ENCODE peak calls at places on chromosomes 4 and X, in six cellular contexts. One of them, this sample, is unnamed.

GRCh38 chr4:29972121-29972520 is 748.0 kb upstream of the PCDH7 start:
- DNase-seq in putamen: no peak
- DNase-seq in type B pancreatic cell: no peak
- DNase-seq in NCI-H1105: no peak
- DNase-seq in stimulated activated CD4-positive, alpha-beta T cell treated with anti-CD3 and anti-CD28 coated beads, TNF-alpha, amount 100 ng/mL, for 4 hours: no peak
- DNase-seq in stimulated activated CD8-positive, alpha-beta memory T cell treated with anti-CD3 and anti-CD28 coated beads, Interleukin-4, amount 100 ng/mL, for 24 hours: no peak
- DNase-seq in this sample: no peak

GRCh38 chr4:73917081-73917501 is 47.9 kb downstream of the CXCL1 start:
- DNase-seq in putamen: no peak
- DNase-seq in type B pancreatic cell: no peak
- DNase-seq in NCI-H1105: no peak
- DNase-seq in stimulated activated CD4-positive, alpha-beta T cell treated with anti-CD3 and anti-CD28 coated beads, TNF-alpha, amount 100 ng/mL, for 4 hours: no peak
- DNase-seq in stimulated activated CD8-positive, alpha-beta memory T cell treated with anti-CD3 and anti-CD28 coated beads, Interleukin-4, amount 100 ng/mL, for 24 hours: no peak
- DNase-seq in this sample: no peak

GRCh38 chrX:152403515-152403914 is 47.6 kb downstream of the GABRA3 start:
- DNase-seq in putamen: no peak
- DNase-seq in type B pancreatic cell: no peak
- DNase-seq in NCI-H1105: no peak
- DNase-seq in stimulated activated CD4-positive, alpha-beta T cell treated with anti-CD3 and anti-CD28 coated beads, TNF-alpha, amount 100 ng/mL, for 4 hours: no peak
- DNase-seq in stimulated activated CD8-positive, alpha-beta memory T cell treated with anti-CD3 and anti-CD28 coated beads, Interleukin-4, amount 100 ng/mL, for 24 hours: no peak
- DNase-seq in this sample: no peak

GRCh38 chr4:159298502-159298901 is 195.6 kb downstream of the RAPGEF2 start:
- DNase-seq in putamen: no peak
- DNase-seq in type B pancreatic cell: no peak
- DNase-seq in NCI-H1105: no peak
- DNase-seq in stimulated activated CD4-positive, alpha-beta T cell treated with anti-CD3 and anti-CD28 coated beads, TNF-alpha, amount 100 ng/mL, for 4 hours: no peak
- DNase-seq in stimulated activated CD8-positive, alpha-beta memory T cell treated with anti-CD3 and anti-CD28 coated beads, Interleukin-4, amount 100 ng/mL, for 24 hours: no peak
- DNase-seq in this sample: no peak

GRCh38 chr4:106304632-106305031 is 11.4 kb downstream of the TBCK start:
- DNase-seq in putamen: no peak
- DNase-seq in type B pancreatic cell: no peak
- DNase-seq in NCI-H1105: no peak
- DNase-seq in stimulated activated CD4-positive, alpha-beta T cell treated with anti-CD3 and anti-CD28 coated beads, TNF-alpha, amount 100 ng/mL, for 4 hours: no peak
- DNase-seq in stimulated activated CD8-positive, alpha-beta memory T cell treated with anti-CD3 and anti-CD28 coated beads, Interleukin-4, amount 100 ng/mL, for 24 hours: no peak
- DNase-seq in this sample: no peak

GRCh38 chrX:101550825-101551767 is 749 bp downstream of the ARMCX1 start:
- DNase-seq in putamen: peak
- DNase-seq in type B pancreatic cell: no peak
- DNase-seq in NCI-H1105: peak
- DNase-seq in stimulated activated CD4-positive, alpha-beta T cell treated with anti-CD3 and anti-CD28 coated beads, TNF-alpha, amount 100 ng/mL, for 4 hours: no peak
- DNase-seq in stimulated activated CD8-positive, alpha-beta memory T cell treated with anti-CD3 and anti-CD28 coated beads, Interleukin-4, amount 100 ng/mL, for 24 hours: no peak
- DNase-seq in this sample: no peak

GRCh38 chr4:165502919-165503907 is 124.4 kb downstream of the CPE start:
- DNase-seq in putamen: no peak
- DNase-seq in type B pancreatic cell: no peak
- DNase-seq in NCI-H1105: no peak
- DNase-seq in stimulated activated CD4-positive, alpha-beta T cell treated with anti-CD3 and anti-CD28 coated beads, TNF-alpha, amount 100 ng/mL, for 4 hours: no peak
- DNase-seq in stimulated activated CD8-positive, alpha-beta memory T cell treated with anti-CD3 and anti-CD28 coated beads, Interleukin-4, amount 100 ng/mL, for 24 hours: no peak
- DNase-seq in this sample: no peak

GRCh38 chrX:24253030-24253429 is 60.8 kb downstream of the SUPT20HL2 start:
- DNase-seq in putamen: no peak
- DNase-seq in type B pancreatic cell: no peak
- DNase-seq in NCI-H1105: no peak
- DNase-seq in stimulated activated CD4-positive, alpha-beta T cell treated with anti-CD3 and anti-CD28 coated beads, TNF-alpha, amount 100 ng/mL, for 4 hours: no peak
- DNase-seq in stimulated activated CD8-positive, alpha-beta memory T cell treated with anti-CD3 and anti-CD28 coated beads, Interleukin-4, amount 100 ng/mL, for 24 hours: no peak
- DNase-seq in this sample: no peak

GRCh38 chr4:88719381-88719780 is 21.8 kb upstream of the NAP1L5 start:
- DNase-seq in putamen: no peak
- DNase-seq in type B pancreatic cell: no peak
- DNase-seq in NCI-H1105: no peak
- DNase-seq in stimulated activated CD4-positive, alpha-beta T cell treated with anti-CD3 and anti-CD28 coated beads, TNF-alpha, amount 100 ng/mL, for 4 hours: no peak
- DNase-seq in stimulated activated CD8-positive, alpha-beta memory T cell treated with anti-CD3 and anti-CD28 coated beads, Interleukin-4, amount 100 ng/mL, for 24 hours: no peak
- DNase-seq in this sample: no peak